ENCODE peak calls at places on chromosomes 2 and 18, in nine cellular contexts. One of them, this sample, is unnamed.

GRCh38 chr18:8153887-8154583 is 455.2 kb upstream of the RAB12 start:
- DNase-seq in CD4-positive, alpha-beta memory T cell: no peak
- DNase-seq in NCI-H1092: no peak
- DNase-seq in stimulated activated CD4-positive, alpha-beta T cell treated with anti-CD3 and anti-CD28 coated beads, Interleukin-2, amount 100 ng/mL, for 24 hours: no peak
- DNase-seq in pulmonary artery endothelial cell: no peak
- DNase-seq in NCI-H2029: no peak
- DNase-seq in T-helper 17 cell: no peak
- DNase-seq in cardiac fibroblast: no peak
- DNase-seq in left ventricle myocardium inferior: no peak
- DNase-seq in this sample: no peak

GRCh38 chr2:128789221-128789620 is 470.6 kb upstream of the HS6ST1 start:
- DNase-seq in CD4-positive, alpha-beta memory T cell: no peak
- DNase-seq in NCI-H1092: no peak
- DNase-seq in stimulated activated CD4-positive, alpha-beta T cell treated with anti-CD3 and anti-CD28 coated beads, Interleukin-2, amount 100 ng/mL, for 24 hours: no peak
- DNase-seq in pulmonary artery endothelial cell: no peak
- DNase-seq in NCI-H2029: no peak
- DNase-seq in T-helper 17 cell: no peak
- DNase-seq in cardiac fibroblast: no peak
- DNase-seq in left ventricle myocardium inferior: no peak
- DNase-seq in this sample: no peak

GRCh38 chr2:111665011-111665410 is 219.0 kb downstream of the ANAPC1 start:
- DNase-seq in CD4-positive, alpha-beta memory T cell: no peak
- DNase-seq in NCI-H1092: no peak
- DNase-seq in stimulated activated CD4-positive, alpha-beta T cell treated with anti-CD3 and anti-CD28 coated beads, Interleukin-2, amount 100 ng/mL, for 24 hours: no peak
- DNase-seq in pulmonary artery endothelial cell: no peak
- DNase-seq in NCI-H2029: no peak
- DNase-seq in T-helper 17 cell: no peak
- DNase-seq in cardiac fibroblast: no peak
- DNase-seq in left ventricle myocardium inferior: no peak
- DNase-seq in this sample: no peak

GRCh38 chr2:53672881-53673522 is 94.6 kb upstream of the CHAC2 start:
- DNase-seq in CD4-positive, alpha-beta memory T cell: no peak
- DNase-seq in NCI-H1092: no peak
- DNase-seq in stimulated activated CD4-positive, alpha-beta T cell treated with anti-CD3 and anti-CD28 coated beads, Interleukin-2, amount 100 ng/mL, for 24 hours: no peak
- DNase-seq in pulmonary artery endothelial cell: no peak
- DNase-seq in NCI-H2029: no peak
- DNase-seq in T-helper 17 cell: no peak
- DNase-seq in cardiac fibroblast: peak
- DNase-seq in left ventricle myocardium inferior: no peak
- DNase-seq in this sample: no peak

GRCh38 chr18:75757951-75758350 is 330.4 kb upstream of the SMIM21 start:
- DNase-seq in CD4-positive, alpha-beta memory T cell: no peak
- DNase-seq in NCI-H1092: no peak
- DNase-seq in stimulated activated CD4-positive, alpha-beta T cell treated with anti-CD3 and anti-CD28 coated beads, Interleukin-2, amount 100 ng/mL, for 24 hours: no peak
- DNase-seq in pulmonary artery endothelial cell: no peak
- DNase-seq in NCI-H2029: no peak
- DNase-seq in T-helper 17 cell: no peak
- DNase-seq in cardiac fibroblast: no peak
- DNase-seq in left ventricle myocardium inferior: no peak
- DNase-seq in this sample: no peak

GRCh38 chr18:35983818-35984217 is 11.3 kb downstream of the RMP24 start:
- DNase-seq in CD4-positive, alpha-beta memory T cell: no peak
- DNase-seq in NCI-H1092: no peak
- DNase-seq in stimulated activated CD4-positive, alpha-beta T cell treated with anti-CD3 and anti-CD28 coated beads, Interleukin-2, amount 100 ng/mL, for 24 hours: no peak
- DNase-seq in pulmonary artery endothelial cell: no peak
- DNase-seq in NCI-H2029: no peak
- DNase-seq in T-helper 17 cell: no peak
- DNase-seq in cardiac fibroblast: no peak
- DNase-seq in left ventricle myocardium inferior: no peak
- DNase-seq in this sample: no peak

GRCh38 chr2:47230418-47230817 is 75.3 kb upstream of the STPG4 start:
- DNase-seq in CD4-positive, alpha-beta memory T cell: no peak
- DNase-seq in NCI-H1092: no peak
- DNase-seq in stimulated activated CD4-positive, alpha-beta T cell treated with anti-CD3 and anti-CD28 coated beads, Interleukin-2, amount 100 ng/mL, for 24 hours: no peak
- DNase-seq in pulmonary artery endothelial cell: no peak
- DNase-seq in NCI-H2029: no peak
- DNase-seq in T-helper 17 cell: no peak
- DNase-seq in cardiac fibroblast: peak
- DNase-seq in left ventricle myocardium inferior: peak
- DNase-seq in this sample: no peak

GRCh38 chr2:95007061-95007609 is 18.4 kb upstream of the MAL start:
- DNase-seq in CD4-positive, alpha-beta memory T cell: no peak
- DNase-seq in NCI-H1092: no peak
- DNase-seq in stimulated activated CD4-positive, alpha-beta T cell treated with anti-CD3 and anti-CD28 coated beads, Interleukin-2, amount 100 ng/mL, for 24 hours: no peak
- DNase-seq in pulmonary artery endothelial cell: no peak
- DNase-seq in NCI-H2029: no peak
- DNase-seq in T-helper 17 cell: no peak
- DNase-seq in cardiac fibroblast: no peak
- DNase-seq in left ventricle myocardium inferior: no peak
- DNase-seq in this sample: no peak

GRCh38 chr2:238646803-238647202 is 201.1 kb upstream of the TWIST2 start:
- DNase-seq in CD4-positive, alpha-beta memory T cell: no peak
- DNase-seq in NCI-H1092: no peak
- DNase-seq in stimulated activated CD4-positive, alpha-beta T cell treated with anti-CD3 and anti-CD28 coated beads, Interleukin-2, amount 100 ng/mL, for 24 hours: no peak
- DNase-seq in pulmonary artery endothelial cell: no peak
- DNase-seq in NCI-H2029: no peak
- DNase-seq in T-helper 17 cell: no peak
- DNase-seq in cardiac fibroblast: no peak
- DNase-seq in left ventricle myocardium inferior: no peak
- DNase-seq in this sample: no peak

GRCh38 chr18:69725855-69726508 is 221.7 kb downstream of the CD226 start:
- DNase-seq in CD4-positive, alpha-beta memory T cell: no peak
- DNase-seq in NCI-H1092: no peak
- DNase-seq in stimulated activated CD4-positive, alpha-beta T cell treated with anti-CD3 and anti-CD28 coated beads, Interleukin-2, amount 100 ng/mL, for 24 hours: no peak
- DNase-seq in pulmonary artery endothelial cell: no peak
- DNase-seq in NCI-H2029: no peak
- DNase-seq in T-helper 17 cell: no peak
- DNase-seq in cardiac fibroblast: no peak
- DNase-seq in left ventricle myocardium inferior: no peak
- DNase-seq in this sample: no peak

GRCh38 chr2:230714122-230714453 is 1.4 kb downstream of the CAB39 start:
- DNase-seq in CD4-positive, alpha-beta memory T cell: peak
- DNase-seq in NCI-H1092: no peak
- DNase-seq in stimulated activated CD4-positive, alpha-beta T cell treated with anti-CD3 and anti-CD28 coated beads, Interleukin-2, amount 100 ng/mL, for 24 hours: peak
- DNase-seq in pulmonary artery endothelial cell: peak
- DNase-seq in NCI-H2029: no peak
- DNase-seq in T-helper 17 cell: peak
- DNase-seq in cardiac fibroblast: peak
- DNase-seq in left ventricle myocardium inferior: no peak
- DNase-seq in this sample: no peak

GRCh38 chr2:4803396-4803795 is 888.8 kb upstream of the SOX11 start:
- DNase-seq in CD4-positive, alpha-beta memory T cell: no peak
- DNase-seq in NCI-H1092: no peak
- DNase-seq in stimulated activated CD4-positive, alpha-beta T cell treated with anti-CD3 and anti-CD28 coated beads, Interleukin-2, amount 100 ng/mL, for 24 hours: no peak
- DNase-seq in pulmonary artery endothelial cell: no peak
- DNase-seq in NCI-H2029: no peak
- DNase-seq in T-helper 17 cell: no peak
- DNase-seq in cardiac fibroblast: no peak
- DNase-seq in left ventricle myocardium inferior: no peak
- DNase-seq in this sample: no peak

GRCh38 chr2:187617925-187618324 is 63.7 kb upstream of the TFPI start:
- DNase-seq in CD4-positive, alpha-beta memory T cell: no peak
- DNase-seq in NCI-H1092: no peak
- DNase-seq in stimulated activated CD4-positive, alpha-beta T cell treated with anti-CD3 and anti-CD28 coated beads, Interleukin-2, amount 100 ng/mL, for 24 hours: no peak
- DNase-seq in pulmonary artery endothelial cell: no peak
- DNase-seq in NCI-H2029: no peak
- DNase-seq in T-helper 17 cell: no peak
- DNase-seq in cardiac fibroblast: no peak
- DNase-seq in left ventricle myocardium inferior: no peak
- DNase-seq in this sample: no peak

GRCh38 chr2:32963941-32964340 is 17.2 kb downstream of the LTBP1 start:
- DNase-seq in CD4-positive, alpha-beta memory T cell: no peak
- DNase-seq in NCI-H1092: no peak
- DNase-seq in stimulated activated CD4-positive, alpha-beta T cell treated with anti-CD3 and anti-CD28 coated beads, Interleukin-2, amount 100 ng/mL, for 24 hours: no peak
- DNase-seq in pulmonary artery endothelial cell: no peak
- DNase-seq in NCI-H2029: no peak
- DNase-seq in T-helper 17 cell: no peak
- DNase-seq in cardiac fibroblast: peak
- DNase-seq in left ventricle myocardium inferior: no peak
- DNase-seq in this sample: no peak

GRCh38 chr18:76491801-76492668 is 3.0 kb downstream of the ZNF516 start:
- DNase-seq in CD4-positive, alpha-beta memory T cell: peak
- DNase-seq in NCI-H1092: no peak
- DNase-seq in stimulated activated CD4-positive, alpha-beta T cell treated with anti-CD3 and anti-CD28 coated beads, Interleukin-2, amount 100 ng/mL, for 24 hours: peak
- DNase-seq in pulmonary artery endothelial cell: no peak
- DNase-seq in NCI-H2029: no peak
- DNase-seq in T-helper 17 cell: no peak
- DNase-seq in cardiac fibroblast: peak
- DNase-seq in left ventricle myocardium inferior: no peak
- DNase-seq in this sample: no peak

GRCh38 chr2:7356909-7357584 is 439.8 kb downstream of the RNF144A start:
- DNase-seq in CD4-positive, alpha-beta memory T cell: no peak
- DNase-seq in NCI-H1092: no peak
- DNase-seq in stimulated activated CD4-positive, alpha-beta T cell treated with anti-CD3 and anti-CD28 coated beads, Interleukin-2, amount 100 ng/mL, for 24 hours: no peak
- DNase-seq in pulmonary artery endothelial cell: no peak
- DNase-seq in NCI-H2029: peak
- DNase-seq in T-helper 17 cell: no peak
- DNase-seq in cardiac fibroblast: no peak
- DNase-seq in left ventricle myocardium inferior: no peak
- DNase-seq in this sample: no peak

GRCh38 chr2:157990173-157990572 is 111.5 kb upstream of the UPP2 start:
- DNase-seq in CD4-positive, alpha-beta memory T cell: no peak
- DNase-seq in NCI-H1092: no peak
- DNase-seq in stimulated activated CD4-positive, alpha-beta T cell treated with anti-CD3 and anti-CD28 coated beads, Interleukin-2, amount 100 ng/mL, for 24 hours: no peak
- DNase-seq in pulmonary artery endothelial cell: no peak
- DNase-seq in NCI-H2029: no peak
- DNase-seq in T-helper 17 cell: no peak
- DNase-seq in cardiac fibroblast: no peak
- DNase-seq in left ventricle myocardium inferior: no peak
- DNase-seq in this sample: no peak

GRCh38 chr2:25332571-25332970 is 9.2 kb downstream of the DNMT3A start:
- DNase-seq in CD4-positive, alpha-beta memory T cell: no peak
- DNase-seq in NCI-H1092: no peak
- DNase-seq in stimulated activated CD4-positive, alpha-beta T cell treated with anti-CD3 and anti-CD28 coated beads, Interleukin-2, amount 100 ng/mL, for 24 hours: no peak
- DNase-seq in pulmonary artery endothelial cell: no peak
- DNase-seq in NCI-H2029: no peak
- DNase-seq in T-helper 17 cell: no peak
- DNase-seq in cardiac fibroblast: no peak
- DNase-seq in left ventricle myocardium inferior: peak
- DNase-seq in this sample: no peak

GRCh38 chr2:177573120-177573519 is 180.5 kb downstream of the AGPS start:
- DNase-seq in CD4-positive, alpha-beta memory T cell: no peak
- DNase-seq in NCI-H1092: no peak
- DNase-seq in stimulated activated CD4-positive, alpha-beta T cell treated with anti-CD3 and anti-CD28 coated beads, Interleukin-2, amount 100 ng/mL, for 24 hours: no peak
- DNase-seq in pulmonary artery endothelial cell: no peak
- DNase-seq in NCI-H2029: no peak
- DNase-seq in T-helper 17 cell: no peak
- DNase-seq in cardiac fibroblast: peak
- DNase-seq in left ventricle myocardium inferior: no peak
- DNase-seq in this sample: no peak

GRCh38 chr2:178363252-178363651 is 87.7 kb downstream of the PRKRA start:
- DNase-seq in CD4-positive, alpha-beta memory T cell: no peak
- DNase-seq in NCI-H1092: no peak
- DNase-seq in stimulated activated CD4-positive, alpha-beta T cell treated with anti-CD3 and anti-CD28 coated beads, Interleukin-2, amount 100 ng/mL, for 24 hours: no peak
- DNase-seq in pulmonary artery endothelial cell: no peak
- DNase-seq in NCI-H2029: peak
- DNase-seq in T-helper 17 cell: no peak
- DNase-seq in cardiac fibroblast: no peak
- DNase-seq in left ventricle myocardium inferior: no peak
- DNase-seq in this sample: no peak

GRCh38 chr2:20443276-20443920 is 3.5 kb upstream of the RHOB start:
- DNase-seq in CD4-positive, alpha-beta memory T cell: peak
- DNase-seq in NCI-H1092: no peak
- DNase-seq in stimulated activated CD4-positive, alpha-beta T cell treated with anti-CD3 and anti-CD28 coated beads, Interleukin-2, amount 100 ng/mL, for 24 hours: no peak
- DNase-seq in pulmonary artery endothelial cell: no peak
- DNase-seq in NCI-H2029: no peak
- DNase-seq in T-helper 17 cell: no peak
- DNase-seq in cardiac fibroblast: peak
- DNase-seq in left ventricle myocardium inferior: no peak
- DNase-seq in this sample: peak

GRCh38 chr2:184602734-184603133 is 4.4 kb downstream of the ZNF804A start:
- DNase-seq in CD4-positive, alpha-beta memory T cell: no peak
- DNase-seq in NCI-H1092: no peak
- DNase-seq in stimulated activated CD4-positive, alpha-beta T cell treated with anti-CD3 and anti-CD28 coated beads, Interleukin-2, amount 100 ng/mL, for 24 hours: no peak
- DNase-seq in pulmonary artery endothelial cell: no peak
- DNase-seq in NCI-H2029: no peak
- DNase-seq in T-helper 17 cell: no peak
- DNase-seq in cardiac fibroblast: no peak
- DNase-seq in left ventricle myocardium inferior: no peak
- DNase-seq in this sample: no peak

GRCh38 chr18:58584219-58585127 is 44.4 kb downstream of the ALPK2 start:
- DNase-seq in CD4-positive, alpha-beta memory T cell: no peak
- DNase-seq in NCI-H1092: no peak
- DNase-seq in stimulated activated CD4-positive, alpha-beta T cell treated with anti-CD3 and anti-CD28 coated beads, Interleukin-2, amount 100 ng/mL, for 24 hours: no peak
- DNase-seq in pulmonary artery endothelial cell: no peak
- DNase-seq in NCI-H2029: no peak
- DNase-seq in T-helper 17 cell: no peak
- DNase-seq in cardiac fibroblast: peak
- DNase-seq in left ventricle myocardium inferior: no peak
- DNase-seq in this sample: no peak